ENCODE peak calls at places on chromosomes 2 and 18, in ten cellular contexts. T is RWPE1; P is fibroblast of lung; U is NCI-H82; D is cardiac fibroblast; X is non-pigmented ciliary epithelial cell; Y is stimulated activated CD4-positive, alpha-beta T cell treated with anti-CD3 and anti-CD28 coated beads, TNF-alpha, amount 100 ng/mL, for 48 hours; H is T-helper 17 cell; W is T-helper 2 cell; M is endothelial cell of umbilical vein. G is an unnamed sample.

GRCh38 chr2:7841751-7842150 is 840.1 kb upstream of the ID2 start:
- DNase-seq in H (no peak), M (no peak), D (peak), U (no peak), W (no peak), P (no peak), T (no peak), X (no peak), Y (no peak), G (no peak)

GRCh38 chr2:36322108-36322507 is 33.5 kb upstream of the CRIM1 start:
- DNase-seq in T (peak), X (peak), M (peak), P (peak), D (peak), W (no peak), H (no peak), U (peak), Y (no peak), G (no peak)

GRCh38 chr2:100818606-100819364 is 1.2 kb upstream of the NPAS2 start:
- DNase-seq in H (no peak), X (peak), D (peak), Y (no peak), M (peak), U (peak), W (no peak), T (peak), P (peak), G (no peak)

GRCh38 chr18:8754995-8755955 is 49.9 kb downstream of the MTCL1 start:
- DNase-seq in P (peak), W (no peak), Y (no peak), H (peak), M (no peak), T (no peak), X (no peak), D (peak), U (no peak), G (peak)

GRCh38 chr2:26946841-26947784 is 23.3 kb upstream of the MAPRE3 start:
- DNase-seq in M (no peak), D (peak), H (no peak), P (peak), W (no peak), T (no peak), U (peak), Y (no peak), X (no peak), G (no peak)

GRCh38 chr2:71330585-71331330 is 824 bp upstream of the ZNF638 start:
- DNase-seq in H (no peak), T (no peak), P (no peak), U (no peak), W (no peak), Y (no peak), M (no peak), D (no peak), X (no peak), G (no peak)

GRCh38 chr2:232454630-232455029 is 1.3 kb upstream of the ALPI start:
- DNase-seq in T (no peak), M (no peak), Y (no peak), H (no peak), D (no peak), W (no peak), X (no peak), U (no peak), P (no peak), G (no peak)

GRCh38 chr2:144454466-144455287 is 65.2 kb downstream of the ZEB2 start:
- DNase-seq in X (no peak), M (peak), D (no peak), Y (no peak), T (no peak), H (no peak), U (no peak), P (no peak), W (no peak), G (no peak)

GRCh38 chr2:117858892-117859531 is 44.5 kb downstream of the DDX18 start:
- DNase-seq in H (no peak), U (peak), M (no peak), P (no peak), Y (no peak), D (no peak), T (no peak), X (no peak), W (no peak), G (no peak)

GRCh38 chr2:216636570-216637450 is 3.6 kb downstream of the IGFBP2 start:
- DNase-seq in U (peak), M (peak), T (peak), X (no peak), P (peak), D (peak), H (no peak), Y (no peak), W (no peak), G (no peak)

GRCh38 chr2:101190753-101191516 is 39.8 kb upstream of the TBC1D8 start:
- DNase-seq in U (peak), M (no peak), W (no peak), T (no peak), P (peak), X (no peak), H (no peak), D (no peak), Y (no peak), G (no peak)

GRCh38 chr2:26848336-26849055 is 564 bp downstream of the DPYSL5 start:
- DNase-seq in P (no peak), D (no peak), U (peak), W (no peak), H (no peak), T (peak), Y (peak), M (no peak), X (no peak), G (peak)

GRCh38 chr2:191041418-191042161 is 27.6 kb upstream of the STAT1 start:
- DNase-seq in P (peak), W (no peak), X (no peak), Y (no peak), D (peak), M (no peak), U (no peak), H (no peak), T (peak), G (no peak)

GRCh38 chr2:143965493-143966164 is 554.3 kb downstream of the ZEB2 start:
- DNase-seq in X (no peak), W (no peak), H (no peak), P (no peak), Y (no peak), D (no peak), U (no peak), T (no peak), M (no peak), G (no peak)

GRCh38 chr18:4750392-4751346 is 295.6 kb upstream of the DLGAP1 start:
- DNase-seq in P (no peak), M (no peak), X (no peak), H (no peak), Y (no peak), T (no peak), U (no peak), W (no peak), D (no peak), G (no peak)

GRCh38 chr2:219632758-219633101 is 5.3 kb downstream of the SLC4A3 start:
- DNase-seq in Y (no peak), H (no peak), W (no peak), X (no peak), M (no peak), D (no peak), U (no peak), T (no peak), P (no peak), G (no peak)

GRCh38 chr2:190093793-190094192 is 31.3 kb upstream of the MSTN start:
- DNase-seq in U (no peak), T (no peak), M (no peak), W (no peak), Y (no peak), P (peak), D (peak), X (no peak), H (no peak), G (no peak)

GRCh38 chr2:229431331-229431954 is 160.4 kb upstream of the PID1 start:
- DNase-seq in U (peak), Y (no peak), P (peak), X (no peak), H (no peak), M (peak), T (peak), W (no peak), D (peak), G (no peak)

GRCh38 chr18:79336556-79337142 is 59.1 kb upstream of the NFATC1 start:
- DNase-seq in U (no peak), W (no peak), X (no peak), H (no peak), M (peak), D (no peak), P (no peak), Y (no peak), T (no peak), G (no peak)

GRCh38 chr18:64717026-64717425 is 568.1 kb upstream of the LINC00305 start:
- DNase-seq in W (no peak), Y (no peak), D (no peak), U (no peak), P (no peak), M (no peak), X (no peak), T (no peak), H (no peak), G (no peak)

GRCh38 chr18:13500891-13501887 is 225.2 kb downstream of the FAM210A start:
- DNase-seq in H (no peak), T (peak), P (peak), Y (no peak), W (no peak), X (peak), U (no peak), M (peak), D (peak), G (no peak)

GRCh38 chr2:99710720-99711612 is 221.1 kb upstream of the REV1 start:
- DNase-seq in D (no peak), Y (no peak), H (no peak), T (no peak), W (no peak), X (no peak), P (no peak), U (peak), M (no peak), G (no peak)

GRCh38 chr2:219252900-219253752 is at the start of gene TUBA4B:
- DNase-seq in H (peak), P (no peak), U (peak), M (peak), W (no peak), D (peak), Y (peak), T (peak), X (no peak), G (peak)

GRCh38 chr2:106107509-106108131 is 86.5 kb downstream of the UXS1 start:
- DNase-seq in M (no peak), Y (no peak), P (no peak), T (no peak), X (no peak), U (no peak), H (peak), D (peak), W (no peak), G (peak)

GRCh38 chr2:156437272-156437671 is 1.1 kb downstream of the GPD2 start:
- DNase-seq in P (peak), T (no peak), H (no peak), M (no peak), D (peak), U (no peak), X (no peak), W (no peak), Y (no peak), G (no peak)

GRCh38 chr18:28095041-28095440 is 81.9 kb downstream of the CDH2 start:
- DNase-seq in H (no peak), D (peak), W (no peak), X (no peak), U (no peak), T (no peak), Y (no peak), M (no peak), P (no peak), G (no peak)

GRCh38 chr2:207046642-207047213 is 107.4 kb downstream of the CPO start:
- DNase-seq in W (no peak), H (no peak), U (no peak), X (no peak), T (no peak), D (peak), P (peak), M (peak), Y (no peak), G (no peak)

GRCh38 chr18:30211112-30211511 is 831.4 kb downstream of the DSC3 start:
- DNase-seq in W (no peak), U (no peak), H (no peak), D (no peak), M (no peak), X (no peak), T (no peak), Y (no peak), P (no peak), G (no peak)

GRCh38 chr18:27298215-27298804 is 113.2 kb upstream of the CHST9 start:
- DNase-seq in Y (no peak), U (peak), P (no peak), W (no peak), H (no peak), X (no peak), T (peak), M (no peak), D (no peak), G (no peak)

GRCh38 chr2:185833864-185834263 is 95.3 kb downstream of the FSIP2 start:
- DNase-seq in X (no peak), H (no peak), U (no peak), Y (no peak), M (no peak), P (no peak), T (no peak), W (no peak), D (no peak), G (no peak)